ENCODE peak calls at places on chromosomes 5 and 9, in four cellular contexts. K is GM12878, Y is sigmoid colon, J is uterus. V is an unnamed sample.

GRCh38 chr9:12930906-12931305 is 156.1 kb downstream of the LURAP1L start:
- DNase-seq in K (no peak), Y (no peak), J (no peak), V (no peak)

GRCh38 chr5:96538831-96539250 is 105.8 kb upstream of the PCSK1 start:
- DNase-seq in K (no peak), Y (no peak), J (no peak), V (no peak)

GRCh38 chr9:121505903-121506640 is 6.4 kb upstream of the GGTA1 start:
- DNase-seq in K (no peak), Y (no peak), J (no peak), V (no peak)

GRCh38 chr5:153979015-153979414 is 59.7 kb downstream of the FAM114A2 start:
- DNase-seq in K (no peak), Y (no peak), J (no peak), V (no peak)

GRCh38 chr5:169942181-169942580 is 38.1 kb downstream of the INSYN2B start:
- DNase-seq in K (no peak), Y (no peak), J (no peak), V (no peak)

GRCh38 chr5:173789031-173789920 is 98.9 kb upstream of the CPEB4 start:
- DNase-seq in K (no peak), Y (peak; percentile 41), J (no peak), V (peak; percentile 50)

GRCh38 chr9:5843450-5844249 is 10.7 kb upstream of the ERMP1 start:
- DNase-seq in K (no peak), Y (no peak), J (no peak), V (no peak)

GRCh38 chr5:59597690-59598546 is 295.6 kb downstream of the PDE4D start:
- DNase-seq in K (no peak), Y (no peak), J (no peak), V (no peak)

GRCh38 chr5:58816181-58816731 is 233.4 kb downstream of the RAB3C start:
- DNase-seq in K (no peak), Y (no peak), J (no peak), V (no peak)

GRCh38 chr5:159913048-159913447 is 3.2 kb upstream of the ADRA1B start:
- DNase-seq in K (no peak), Y (no peak), J (peak; percentile 41), V (no peak)

GRCh38 chr9:1460143-1460769 is 410.1 kb downstream of the DMRT2 start:
- DNase-seq in K (peak; percentile 25), Y (no peak), J (no peak), V (no peak)

GRCh38 chr5:173010021-173010420 is 26.4 kb downstream of the ATP6V0E1 start:
- DNase-seq in K (peak; percentile 20), Y (no peak), J (no peak), V (no peak)

GRCh38 chr5:8557728-8558127 is 688.8 kb downstream of the MTRR start:
- DNase-seq in K (no peak), Y (no peak), J (no peak), V (no peak)

GRCh38 chr9:124869466-124869985 is 7.6 kb downstream of the ARPC5L start:
- DNase-seq in K (no peak), Y (no peak), J (no peak), V (no peak)

GRCh38 chr9:104861406-104861805 is 66.5 kb downstream of the ABCA1 start:
- DNase-seq in K (no peak), Y (no peak), J (no peak), V (no peak)

GRCh38 chr9:750264-750967 is 91.1 kb upstream of the DMRT1 start:
- DNase-seq in K (no peak), Y (peak; percentile 61), J (no peak), V (no peak)

GRCh38 chr9:137217276-137218211 is 4.5 kb downstream of the RNF208 start:
- DNase-seq in K (no peak), Y (no peak), J (peak; percentile 62), V (no peak)

GRCh38 chr5:176360894-176361436 is 599 bp downstream of the KIAA1191 start:
- DNase-seq in K (no peak), Y (no peak), J (no peak), V (no peak)

GRCh38 chr5:155735388-155735787 is 591.6 kb upstream of the SGCD start:
- DNase-seq in K (no peak), Y (no peak), J (no peak), V (no peak)

GRCh38 chr5:7850533-7851239 is at the start of gene CFAP90:
- DNase-seq in K (no peak), Y (no peak), J (peak; percentile 52), V (no peak)

GRCh38 chr9:100028201-100028784 is 70.5 kb downstream of the ERP44 start:
- DNase-seq in K (peak; percentile 66), Y (peak; percentile 73), J (peak; percentile 68), V (peak; percentile 54)

GRCh38 chr9:98280162-98280561 is 24.7 kb upstream of the TBC1D2 start:
- DNase-seq in K (no peak), Y (no peak), J (no peak), V (no peak)

GRCh38 chr9:88593537-88594185 is 58.7 kb downstream of the NXNL2 start:
- DNase-seq in K (peak; percentile 20), Y (no peak), J (peak; percentile 64), V (no peak)

GRCh38 chr9:4297151-4297794 is 2.6 kb downstream of the GLIS3 start:
- DNase-seq in K (no peak), Y (peak; percentile 91), J (peak; percentile 73), V (no peak)

GRCh38 chr9:115673599-115673998 is 480.0 kb upstream of the PAPPA start:
- DNase-seq in K (no peak), Y (no peak), J (no peak), V (no peak)

GRCh38 chr5:219492-219891 is 1.4 kb downstream of the SDHA start:
- DNase-seq in K (no peak), Y (no peak), J (no peak), V (no peak)

GRCh38 chr5:107542428-107542827 is 128.3 kb downstream of the EFNA5 start:
- DNase-seq in K (peak; percentile 52), Y (peak; percentile 87), J (peak; percentile 73), V (no peak)

GRCh38 chr9:117783828-117784227 is 79.6 kb downstream of the TLR4 start:
- DNase-seq in K (peak; percentile 67), Y (no peak), J (no peak), V (peak; percentile 24)

GRCh38 chr5:74034738-74035137 is 408.7 kb downstream of the ARHGEF28 start:
- DNase-seq in K (no peak), Y (no peak), J (no peak), V (no peak)

GRCh38 chr5:145806923-145807322 is 28.2 kb downstream of the PRELID2 start:
- DNase-seq in K (no peak), Y (no peak), J (no peak), V (no peak)

GRCh38 chr9:503881-504852 is 289.5 kb downstream of the DOCK8 start:
- DNase-seq in K (no peak), Y (peak; percentile 81), J (peak; percentile 77), V (peak; percentile 86)

GRCh38 chr9:109192732-109193361 is 25.8 kb upstream of the FRRS1L start:
- DNase-seq in K (no peak), Y (no peak), J (no peak), V (no peak)

GRCh38 chr5:143056792-143057579 is 286.8 kb downstream of the ARHGAP26 start:
- DNase-seq in K (no peak), Y (no peak), J (no peak), V (peak; percentile 62)

GRCh38 chr5:179800071-179800695 is 6.4 kb downstream of the LTC4S start:
- DNase-seq in K (no peak), Y (peak; percentile 59), J (no peak), V (no peak)

GRCh38 chr5:53930457-53930856 is 370.0 kb downstream of the NDUFS4 start:
- DNase-seq in K (no peak), Y (no peak), J (no peak), V (no peak)

GRCh38 chr9:3954950-3955670 is 344.8 kb downstream of the GLIS3 start:
- DNase-seq in K (no peak), Y (no peak), J (peak; percentile 46), V (no peak)

GRCh38 chr5:138538943-138539627 is 4.0 kb downstream of the ETF1 start:
- DNase-seq in K (no peak), Y (no peak), J (no peak), V (no peak)

GRCh38 chr5:138539791-138540190 is 3.2 kb downstream of the ETF1 start:
- DNase-seq in K (no peak), Y (no peak), J (no peak), V (no peak)

GRCh38 chr5:138536215-138536614 is 6.8 kb downstream of the ETF1 start:
- DNase-seq in K (no peak), Y (no peak), J (no peak), V (no peak)

GRCh38 chr5:138533973-138534941 is 8.8 kb downstream of the ETF1 start:
- DNase-seq in K (no peak), Y (no peak), J (no peak), V (no peak)

GRCh38 chr5:138536665-138537315 is 6.2 kb downstream of the ETF1 start:
- DNase-seq in K (no peak), Y (no peak), J (no peak), V (no peak)
- H3K36me3 ChIP-seq in K (peaks cover 1% of the 10 kb centered on the region), Y (no peaks in the 10 kb centered on the region), J (no peaks in the 10 kb centered on the region), V (peaks cover 3% of the 10 kb centered on the region)

GRCh38 chr5:55758714-55759113 is 20.9 kb downstream of the DDX4 start:
- DNase-seq in K (no peak), Y (no peak), J (no peak), V (no peak)
- H3K4me3 ChIP-seq in K (no peak overlapping the region), Y (no peak overlapping the region), J (no peak overlapping the region), V (no peak overlapping the region)

GRCh38 chr9:33124046-33124445 is 43.1 kb downstream of the B4GALT1 start:
- DNase-seq in K (no peak), Y (no peak), J (no peak), V (no peak)
- H3K36me3 ChIP-seq in K (peaks cover 22% of the 10 kb centered on the region), Y (no peaks in the 10 kb centered on the region), J (no peaks in the 10 kb centered on the region), V (peaks cover 15% of the 10 kb centered on the region)

DNA sequence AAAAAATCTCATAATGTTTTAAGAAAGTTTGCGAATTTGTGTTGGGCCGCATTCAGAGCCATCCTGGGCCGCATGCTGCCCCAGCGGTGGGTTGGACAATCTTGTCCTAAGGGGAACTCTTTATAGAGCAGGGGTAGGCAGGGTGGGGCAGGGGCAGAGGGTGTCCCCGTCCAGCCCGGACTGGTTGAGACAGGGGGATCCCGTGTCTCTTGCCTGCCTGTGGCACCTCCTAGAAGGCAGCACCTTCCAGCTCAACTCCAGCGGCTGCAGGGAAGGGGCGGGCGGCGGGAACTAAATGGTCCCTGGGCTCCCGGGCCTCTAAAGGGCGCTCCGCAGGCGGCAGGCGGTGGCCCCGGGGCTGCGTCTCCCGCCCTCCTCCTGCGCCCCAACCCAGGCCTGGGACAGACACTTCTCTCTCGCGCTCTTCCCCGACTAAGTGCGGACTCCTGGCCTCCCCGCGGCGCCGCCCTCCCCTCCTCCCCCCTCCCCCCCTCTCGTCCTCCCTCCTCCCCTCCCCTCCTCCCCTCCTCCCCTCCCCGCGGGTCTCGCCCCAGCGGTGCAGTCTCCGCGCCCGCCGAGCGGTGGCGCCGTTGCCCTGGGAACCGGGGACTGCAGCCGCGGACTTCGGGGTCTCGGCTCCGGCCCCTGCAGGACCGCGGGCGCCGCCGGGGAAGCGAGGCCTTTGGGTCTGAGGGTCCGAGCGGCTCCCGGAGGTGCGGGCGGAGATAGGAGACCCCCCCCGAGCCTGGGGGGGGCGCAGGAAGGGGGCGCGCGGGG is 132.6 kb downstream of the MRPL36 start:
- DNase-seq in K (no peak), Y (no peak), J (no peak), V (no peak)
- H3K4me3 ChIP-seq in K (no peak overlapping the region), Y (peak overlapping the region; percentile 21), J (peak overlapping the region; percentile 20), V (no peak overlapping the region)

GRCh38 chr9:37522971-37523370 is 37.2 kb downstream of the POLR1E start:
- DNase-seq in K (no peak), Y (no peak), J (no peak), V (no peak)
- H3K36me3 ChIP-seq in K (peaks cover 1% of the 10 kb centered on the region), Y (peaks cover 20% of the 10 kb centered on the region), J (no peaks in the 10 kb centered on the region), V (peaks cover 28% of the 10 kb centered on the region)

V was measured in GM06990.